ENCODE peak calls at places on chromosomes 6 and 20, in eight cellular contexts. T is fibroblast of lung, A is psoas muscle, I is prostate gland, U is cardiac muscle cell, F is H1, Y is left ventricle myocardium inferior, W is A549. M is an unnamed sample.
A peak's percentile ranks its signal among the peaks of the same experiment; 100 is the strongest.

GRCh38 chr6:29828471-29828797 is 809 bp downstream of the HLA-G start:
- DNase-seq in T (no peak), A (no peak), I (no peak), U (no peak), F (peak; percentile 84), Y (no peak), W (no peak), M (no peak)

GRCh38 chr20:47357296-47358051 is 975 bp upstream of the ZMYND8 start:
- DNase-seq in T (peak; percentile 90), A (peak; percentile 88), I (peak; percentile 94), U (peak; percentile 94), F (peak; percentile 84), Y (peak; percentile 78), W (peak; percentile 96), M (peak; percentile 93)

GRCh38 chr6:7270320-7271204 is 42.4 kb downstream of the SSR1 start:
- DNase-seq in T (no peak), A (no peak), I (no peak), U (no peak), F (peak; percentile 16), Y (no peak), W (no peak), M (no peak)

GRCh38 chr20:46872315-46873211 is 22.1 kb upstream of the EYA2 start:
- DNase-seq in T (peak; percentile 18), A (no peak), I (no peak), U (peak; percentile 41), F (no peak), Y (peak; percentile 21), W (peak; percentile 16), M (no peak)

GRCh38 chr6:47179286-47179685 is 130.4 kb downstream of the TNFRSF21 start:
- DNase-seq in T (peak; percentile 27), A (no peak), I (no peak), U (no peak), F (no peak), Y (no peak), W (no peak), M (no peak)

GRCh38 chr6:42316981-42317380 is 99.3 kb upstream of the MRPS10 start:
- DNase-seq in T (peak; percentile 71), A (no peak), I (no peak), U (no peak), F (no peak), Y (no peak), W (no peak), M (no peak)

GRCh38 chr6:101386982-101387381 is 6.5 kb upstream of the GRIK2 start:
- DNase-seq in T (no peak), A (no peak), I (no peak), U (no peak), F (no peak), Y (no peak), W (no peak), M (no peak)

GRCh38 chr6:16759646-16760535 is 1.4 kb downstream of the ATXN1 start:
- DNase-seq in T (peak; percentile 89), A (peak; percentile 95), I (peak; percentile 90), U (peak; percentile 97), F (peak; percentile 79), Y (peak; percentile 94), W (peak; percentile 78), M (peak; percentile 93)

GRCh38 chr6:45430590-45431202 is 53.0 kb upstream of the SUPT3H start:
- DNase-seq in T (peak; percentile 43), A (no peak), I (no peak), U (no peak), F (no peak), Y (no peak), W (no peak), M (no peak)

GRCh38 chr6:3347826-3348225 is 89.1 kb downstream of the PSMG4 start:
- DNase-seq in T (no peak), A (no peak), I (no peak), U (no peak), F (no peak), Y (no peak), W (no peak), M (no peak)

GRCh38 chr6:127481081-127481480 is 21.9 kb upstream of the KIAA0408 start:
- DNase-seq in T (peak; percentile 48), A (no peak), I (no peak), U (no peak), F (no peak), Y (no peak), W (no peak), M (no peak)

GRCh38 chr6:54426995-54427394 is 118.8 kb downstream of the TINAG start:
- DNase-seq in T (no peak), A (no peak), I (no peak), U (no peak), F (no peak), Y (no peak), W (no peak), M (no peak)

GRCh38 chr20:47262365-47263013 is 94.0 kb downstream of the ZMYND8 start:
- DNase-seq in T (no peak), A (peak; percentile 59), I (no peak), U (no peak), F (no peak), Y (no peak), W (no peak), M (no peak)

GRCh38 chr6:98946877-98947410 is 802 bp downstream of the FBXL4 start:
- DNase-seq in T (peak; percentile 23), A (peak; percentile 61), I (peak; percentile 12), U (peak; percentile 9), F (no peak), Y (no peak), W (peak; percentile 18), M (peak; percentile 36)

GRCh38 chr6:97399208-97399607 is 116.2 kb upstream of the MMS22L start:
- DNase-seq in T (no peak), A (no peak), I (no peak), U (no peak), F (no peak), Y (no peak), W (no peak), M (no peak)

GRCh38 chr6:133754298-133754697 is 134.6 kb upstream of the TCF21 start:
- DNase-seq in T (no peak), A (no peak), I (no peak), U (no peak), F (no peak), Y (no peak), W (no peak), M (no peak)

GRCh38 chr6:167684276-167685104 is 142.2 kb upstream of the AFDN start:
- DNase-seq in T (no peak), A (no peak), I (no peak), U (no peak), F (no peak), Y (no peak), W (no peak), M (no peak)
- H3K4me1 ChIP-seq in T (no peaks in the 10 kb centered on the region), A (peaks cover 12% of the 10 kb centered on the region), I (no peaks in the 10 kb centered on the region), U (peaks cover 12% of the 10 kb centered on the region), F (no peaks in the 10 kb centered on the region), Y (peaks cover 49% of the 10 kb centered on the region), W (peaks cover 21% of the 10 kb centered on the region), M (peaks cover 13% of the 10 kb centered on the region)

GRCh38 chr20:63522091-63522868 is 1.7 kb downstream of the PPDPF start:
- DNase-seq in T (no peak), A (peak; percentile 53), I (no peak), U (no peak), F (peak; percentile 47), Y (no peak), W (no peak), M (no peak)

GRCh38 chr20:63520594-63520938 is at the start of gene PPDPF:
- DNase-seq in T (peak; percentile 67), A (peak; percentile 91), I (peak; percentile 82), U (peak; percentile 87), F (peak; percentile 88), Y (peak; percentile 88), W (peak; percentile 81), M (peak; percentile 95)

GRCh38 chr20:63519765-63520593 is 586 bp upstream of the PPDPF start:
- DNase-seq in T (peak; percentile 49), A (peak; percentile 78), I (peak; percentile 52), U (no peak), F (peak; percentile 86), Y (peak; percentile 70), W (peak; percentile 57), M (peak; percentile 80)

GRCh38 chr20:63521602-63522001 is 1.0 kb downstream of the PPDPF start:
- DNase-seq in T (no peak), A (peak; percentile 59), I (no peak), U (peak; percentile 21), F (peak; percentile 60), Y (no peak), W (no peak), M (no peak)

DNA sequence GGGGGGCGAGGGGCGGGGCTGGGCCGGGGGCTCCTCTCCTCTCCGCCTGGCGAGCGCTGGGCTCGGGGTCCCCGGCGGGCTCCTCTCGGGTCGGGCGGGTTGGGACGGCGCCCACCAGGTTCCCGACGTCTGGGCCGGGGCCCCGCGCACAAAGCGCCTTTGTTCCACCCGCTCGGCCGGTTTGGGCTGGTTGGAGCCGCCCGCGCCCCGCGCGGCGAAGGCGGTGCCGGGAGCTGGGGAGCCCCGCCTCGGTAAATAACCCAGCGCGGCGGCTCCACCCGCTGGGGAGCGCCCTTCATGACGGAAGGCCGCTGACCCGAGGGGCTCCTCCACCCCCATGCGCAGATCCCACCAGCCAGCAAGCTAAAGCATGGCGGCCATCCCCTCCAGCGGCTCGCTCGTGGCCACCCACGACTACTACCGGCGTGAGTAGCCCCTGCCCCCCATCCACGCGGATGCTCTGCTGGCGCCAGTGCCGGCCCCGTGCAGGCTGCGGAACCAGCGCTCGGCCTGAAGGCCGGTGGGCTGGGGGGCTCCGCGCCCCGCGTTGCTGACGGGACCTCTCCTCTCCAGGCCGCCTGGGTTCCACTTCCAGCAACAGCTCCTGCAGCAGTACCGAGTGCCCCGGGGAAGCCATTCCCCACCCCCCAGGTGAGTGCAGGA is 505 bp downstream of the PPDPF start:
- DNase-seq in T (peak; percentile 50), A (peak; percentile 86), I (peak; percentile 86), U (peak; percentile 77), F (peak; percentile 79), Y (peak; percentile 67), W (peak; percentile 69), M (peak; percentile 93)
- TF ChIP-seq CTCF in T (no peak), A (no peak), I (peak; percentile 31), U (peak; percentile 4), F (no peak), Y (peak; percentile 36), W (no peak), M (peak; percentile 6)

GRCh38 chr20:59632426-59633113 is 28.2 kb downstream of the PHACTR3 start:
- DNase-seq in T (no peak), A (no peak), I (no peak), U (no peak), F (no peak), Y (no peak), W (no peak), M (no peak)
- H3K9me3 ChIP-seq in T (no peaks in the 10 kb centered on the region), A (no peaks in the 10 kb centered on the region), I (no peaks in the 10 kb centered on the region), U (no peaks in the 10 kb centered on the region), F (peaks cover 76% of the 10 kb centered on the region), Y (no peaks in the 10 kb centered on the region), W (no peaks in the 10 kb centered on the region), M (no peaks in the 10 kb centered on the region)

GRCh38 chr20:57403216-57403615 is 12.0 kb downstream of the RBM38 start:
- DNase-seq in T (no peak), A (peak; percentile 26), I (no peak), U (no peak), F (no peak), Y (no peak), W (no peak), M (no peak)

GRCh38 chr20:57407541-57407956 is 16.4 kb downstream of the RBM38 start:
- DNase-seq in T (no peak), A (no peak), I (no peak), U (no peak), F (no peak), Y (no peak), W (no peak), M (no peak)

GRCh38 chr20:57408131-57408530 is 16.9 kb downstream of the RBM38 start:
- DNase-seq in T (no peak), A (peak; percentile 53), I (no peak), U (no peak), F (no peak), Y (no peak), W (no peak), M (no peak)

GRCh38 chr20:57404419-57405072 is 13.3 kb downstream of the RBM38 start:
- DNase-seq in T (no peak), A (peak; percentile 58), I (no peak), U (no peak), F (no peak), Y (no peak), W (no peak), M (no peak)

GRCh38 chr20:57405236-57406016 is 14.2 kb downstream of the RBM38 start:
- DNase-seq in T (no peak), A (peak; percentile 41), I (no peak), U (no peak), F (no peak), Y (no peak), W (no peak), M (no peak)
- H3K4me1 ChIP-seq in T (no peaks in the 10 kb centered on the region), A (peaks cover 72% of the 10 kb centered on the region), I (no peaks in the 10 kb centered on the region), U (peaks cover 53% of the 10 kb centered on the region), F (no peaks in the 10 kb centered on the region), Y (peaks cover 81% of the 10 kb centered on the region), W (no peaks in the 10 kb centered on the region), M (no peaks in the 10 kb centered on the region)